ENCODE peak calls at places on chromosomes 4 and X, in four cellular contexts. V is mammary epithelial cell, G is HepG2, X is GM23338. E is an unnamed sample.

GRCh38 chr4:168822481-168822880 is 187.6 kb downstream of the CBR4 start:
- DNase-seq in G (no peak), V (no peak), X (no peak), E (no peak)

GRCh38 chrX:118239471-118239870 is 106.4 kb upstream of the WDR44 start:
- DNase-seq in G (no peak), V (no peak), X (no peak), E (peak; percentile 13)

GRCh38 chr4:165398570-165398969 is 19.8 kb downstream of the CPE start:
- DNase-seq in V (peak; percentile 12), X (peak; percentile 67), G (no peak), E (peak; percentile 17)

GRCh38 chrX:148947399-148948025 is 447.1 kb downstream of the AFF2 start:
- DNase-seq in V (peak; percentile 54), X (peak; percentile 6), G (no peak), E (no peak)

GRCh38 chr4:121125486-121125885 is 38.6 kb downstream of the TNIP3 start:
- DNase-seq in G (peak; percentile 2), X (no peak), V (no peak), E (no peak)

GRCh38 chrX:148771440-148771839 is 271.0 kb downstream of the AFF2 start:
- DNase-seq in X (no peak), G (no peak), V (peak; percentile 12), E (no peak)

GRCh38 chrX:15866141-15866540 is 11.5 kb upstream of the AP1S2 start:
- DNase-seq in G (no peak), V (peak; percentile 9), X (no peak), E (peak; percentile 51)

GRCh38 chr4:148120216-148120615 is 322.0 kb downstream of the NR3C2 start:
- DNase-seq in V (no peak), X (no peak), G (no peak), E (no peak)

GRCh38 chr4:152956650-152957436 is 20.7 kb downstream of the FHDC1 start:
- DNase-seq in V (no peak), G (peak; percentile 18), X (no peak), E (peak; percentile 63)

GRCh38 chrX:65706041-65706828 is 38.8 kb downstream of the MSN start:
- DNase-seq in G (no peak), X (no peak), V (peak; percentile 83), E (peak; percentile 88)

GRCh38 chrX:138298268-138298667 is 413.2 kb downstream of the FGF13 start:
- DNase-seq in V (no peak), G (no peak), X (no peak), E (peak; percentile 0)

GRCh38 chrX:48475295-48475694 is 704 bp upstream of the FTSJ1 start:
- DNase-seq in X (no peak), G (peak; percentile 40), V (no peak), E (no peak)

GRCh38 chr4:157221895-157222763 is 1.6 kb downstream of the GRIA2 start:
- DNase-seq in X (peak; percentile 88), V (no peak), G (no peak), E (no peak)

GRCh38 chrX:147405764-147406163 is 506.0 kb upstream of the FMR1 start:
- DNase-seq in X (no peak), G (no peak), V (no peak), E (no peak)

GRCh38 chrX:21132686-21133393 is 241.4 kb upstream of the CNKSR2 start:
- DNase-seq in G (no peak), V (peak; percentile 39), X (no peak), E (peak; percentile 41)

GRCh38 chr4:23889814-23890269 is at the start of gene PPARGC1A:
- DNase-seq in V (peak; percentile 16), X (peak; percentile 27), G (peak; percentile 80), E (no peak)

GRCh38 chrX:45775462-45775861 is 574.8 kb upstream of the DIPK2B start:
- DNase-seq in X (peak; percentile 34), V (peak; percentile 93), G (no peak), E (peak; percentile 92)

GRCh38 chrX:38041237-38041636 is 34.9 kb downstream of the SYTL5 start:
- DNase-seq in X (no peak), G (peak; percentile 0), V (no peak), E (no peak)

GRCh38 chrX:68694429-68695205 is 47.2 kb downstream of the STARD8 start:
- DNase-seq in G (no peak), V (no peak), X (no peak), E (no peak)

GRCh38 chrX:16946361-16946964 is at the start of gene REPS2:
- DNase-seq in G (peak; percentile 41), V (peak; percentile 71), X (peak; percentile 90), E (peak; percentile 55)

GRCh38 chrX:34656842-34657780 is at the start of gene TMEM47:
- DNase-seq in V (peak; percentile 69), X (peak; percentile 87), G (no peak), E (peak; percentile 53)

GRCh38 chr4:791201-791865 is 34.6 kb downstream of the CPLX1 start:
- DNase-seq in V (no peak), X (no peak), G (no peak), E (no peak)

GRCh38 chr4:791866-792630 is 33.9 kb downstream of the CPLX1 start:
- DNase-seq in V (no peak), X (peak; percentile 85), G (no peak), E (no peak)

GRCh38 chr4:793941-794621 is 31.8 kb downstream of the CPLX1 start:
- DNase-seq in G (no peak), V (no peak), X (no peak), E (no peak)

GRCh38 chr4:793109-793861 is 32.6 kb downstream of the CPLX1 start:
- DNase-seq in V (no peak), X (no peak), G (no peak), E (no peak)

DNA sequence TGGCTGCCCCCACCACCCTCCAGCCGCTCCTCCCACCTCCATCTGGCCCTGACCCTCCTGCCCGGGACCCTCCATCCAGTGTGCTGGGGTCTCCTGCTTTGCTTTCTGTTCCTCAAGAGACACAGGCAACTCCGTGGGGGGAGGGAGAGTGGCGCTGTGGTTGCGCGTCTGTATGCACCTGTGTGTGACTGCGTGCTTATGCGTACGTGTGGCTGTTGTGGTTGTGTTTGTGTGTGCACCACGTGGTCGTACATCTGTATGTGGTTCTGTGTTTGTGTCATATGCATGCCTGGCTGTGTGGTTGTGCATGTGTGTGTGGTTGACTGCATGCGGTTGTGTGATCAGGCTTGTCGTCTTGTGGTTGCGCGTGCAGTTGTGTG is 33.2 kb downstream of the CPLX1 start:
- DNase-seq in X (no peak), G (no peak), V (no peak), E (no peak)
- H3K4me3 ChIP-seq in X (no peak overlapping the region), G (no peak overlapping the region), V (no peak overlapping the region), E (no peak overlapping the region)

GRCh38 chrX:73852022-73852421 is 289.0 kb downstream of the CHIC1 start:
- DNase-seq in V (no peak), X (no peak), G (no peak), E (no peak)
- H3K4me3 ChIP-seq in V (peak overlapping the region; percentile 93), X (no peak overlapping the region), G (no peak overlapping the region), E (no peak overlapping the region)

GRCh38 chr4:83114576-83114975 is at the start of gene PLAC8:
- DNase-seq in G (peak; percentile 69), X (peak; percentile 34), V (peak; percentile 87), E (peak; percentile 93)
- H3K4me3 ChIP-seq in G (peak within 1 kb of the TSS; percentile 62), X (no peak within 1 kb of the TSS), V (peak within 1 kb of the TSS; percentile 51), E (no peak within 1 kb of the TSS)

DNA sequence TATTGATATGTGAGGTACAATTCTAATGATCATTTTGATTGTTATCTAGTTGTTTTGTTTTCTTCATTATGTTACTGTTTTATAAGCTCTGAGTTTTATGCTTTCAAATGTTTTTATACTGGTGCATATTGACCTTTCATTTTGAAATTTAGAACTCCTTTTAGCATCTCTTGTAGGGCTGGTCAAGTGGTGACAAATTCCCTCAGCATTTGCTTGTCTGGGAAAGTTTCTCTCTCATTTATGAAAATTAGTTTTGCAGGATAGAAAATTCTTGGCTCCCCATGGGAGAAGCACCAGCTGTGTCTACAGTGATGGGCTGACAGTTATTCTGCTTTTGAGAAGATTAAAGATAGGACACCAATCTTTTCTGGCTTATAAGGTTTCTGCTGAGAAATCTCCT is 105.3 kb upstream of the SPRY1 start:
- DNase-seq in V (no peak), X (no peak), G (no peak), E (no peak)
- H3K4me3 ChIP-seq in V (no peak overlapping the region), X (no peak overlapping the region), G (no peak overlapping the region), E (no peak overlapping the region)

DNA sequence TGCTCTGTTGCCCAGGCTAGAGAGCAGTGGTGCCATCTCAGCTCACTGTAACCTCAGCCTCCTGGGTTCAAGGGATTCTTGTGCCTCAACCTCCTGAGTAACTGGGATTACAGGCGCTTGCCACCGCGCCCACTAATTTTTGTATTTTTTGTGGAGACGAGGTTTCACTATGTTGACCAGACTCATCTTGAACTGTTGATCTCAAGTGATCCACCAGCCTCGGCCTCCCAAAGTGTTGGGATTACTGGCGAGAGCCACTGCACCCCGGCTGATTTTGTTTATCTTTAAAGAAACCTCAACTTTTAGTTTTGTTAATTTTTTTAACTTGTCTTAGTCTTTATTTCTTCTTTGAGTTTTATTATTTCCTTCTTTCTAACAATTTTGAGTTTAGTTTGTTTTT is 163.2 kb downstream of the SLC4A4 start:
- DNase-seq in V (no peak), X (no peak), G (no peak), E (no peak)
- H3K4me3 ChIP-seq in V (no peak overlapping the region), X (no peak overlapping the region), G (no peak overlapping the region), E (no peak overlapping the region)

GRCh38 chr4:73408181-73408867 is 4.2 kb downstream of the ALB start:
- DNase-seq in G (no peak), X (no peak), V (no peak), E (no peak)
- H3K4me3 ChIP-seq in G (peak overlapping the region; percentile 68), X (no peak overlapping the region), V (no peak overlapping the region), E (no peak overlapping the region)

GRCh38 chr4:98997176-98997575 is 1.7 kb downstream of the METAP1 start:
- DNase-seq in G (no peak), V (peak; percentile 18), X (no peak), E (peak; percentile 64)
- H3K4me3 ChIP-seq in G (peak overlapping the region; percentile 90), V (peak overlapping the region; percentile 94), X (peak overlapping the region; percentile 97), E (no peak overlapping the region)

DNA sequence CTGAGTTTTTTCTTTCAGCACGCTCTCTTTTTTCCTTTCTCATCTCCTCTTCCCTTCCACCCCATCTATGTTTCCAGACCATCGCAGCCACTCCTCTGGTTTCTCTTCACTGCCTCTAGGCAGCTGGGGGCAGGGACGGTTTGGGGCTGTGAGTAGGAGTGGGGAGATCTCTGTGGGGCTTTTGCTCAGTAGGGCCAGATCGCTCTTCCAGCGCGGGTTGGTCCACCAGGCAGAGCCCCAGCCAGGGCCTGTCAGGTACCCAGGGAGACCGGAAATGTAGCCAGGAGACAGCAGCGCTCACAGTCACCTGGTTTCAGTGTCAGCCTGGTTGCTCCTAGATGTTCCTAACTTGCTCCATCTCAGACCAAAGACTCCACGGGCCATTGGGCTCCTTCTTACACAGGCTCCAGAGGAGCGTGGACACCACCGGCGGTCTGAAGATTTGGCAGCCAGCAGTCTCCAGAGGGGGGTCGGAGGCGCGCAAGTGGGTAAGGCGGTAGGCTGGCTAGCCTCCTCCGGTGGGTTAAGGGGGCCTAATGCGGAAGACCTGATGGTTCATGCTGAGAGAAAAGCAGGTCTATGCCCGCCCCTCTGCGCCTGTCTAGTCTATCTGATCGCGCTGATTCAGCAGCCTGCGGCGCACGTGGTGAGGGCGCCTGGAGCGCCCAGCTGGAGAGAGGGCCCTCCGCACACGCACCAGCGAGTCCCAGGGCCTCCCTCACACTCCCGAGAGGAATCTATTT is 1.8 kb downstream of the FGF5 start:
- DNase-seq in V (peak; percentile 55), G (no peak), X (peak; percentile 56), E (peak; percentile 3)
- H3K4me3 ChIP-seq in V (peak overlapping the region; percentile 63), G (no peak overlapping the region), X (peak overlapping the region; percentile 56), E (no peak overlapping the region)

GRCh38 chrX:120000490-120001246 is 57.1 kb upstream of the NKAP start:
- DNase-seq in G (no peak), X (peak; percentile 35), V (no peak), E (peak; percentile 53)
- H3K4me3 ChIP-seq in G (no peak overlapping the region), X (peak overlapping the region; percentile 48), V (no peak overlapping the region), E (no peak overlapping the region)